ENCODE peak calls at places on chromosomes 5 and 9, in four cellular contexts. I is DND-41, R is choroid plexus epithelial cell, S is GM10248. P is an unnamed sample.

GRCh38 chr9:91162311-91162710 is 199.4 kb downstream of the AUH start:
- DNase-seq in I (no peak), R (no peak), S (no peak), P (no peak)

GRCh38 chr5:140351609-140352334 is 5.4 kb upstream of the HBEGF start:
- DNase-seq in S (peak; percentile 70), I (peak; percentile 70), R (peak; percentile 82), P (no peak)

GRCh38 chr5:34534237-34535108 is 121.7 kb upstream of the RAI14 start:
- DNase-seq in S (no peak), R (peak; percentile 91), I (no peak), P (peak; percentile 93)

GRCh38 chr5:79727722-79728355 is 38.2 kb downstream of the CMYA5 start:
- DNase-seq in I (no peak), R (no peak), S (no peak), P (no peak)

GRCh38 chr5:128201065-128201926 is 117.7 kb downstream of the SLC12A2 start:
- DNase-seq in I (peak; percentile 85), R (peak; percentile 76), S (peak; percentile 87), P (no peak)

GRCh38 chr5:80140496-80140895 is 105.3 kb downstream of the THBS4 start:
- DNase-seq in S (no peak), I (no peak), R (no peak), P (no peak)

GRCh38 chr5:10671041-10672008 is 89.7 kb downstream of the DAP start:
- DNase-seq in S (no peak), R (no peak), I (no peak), P (no peak)

GRCh38 chr9:129703667-129704355 is 38.4 kb downstream of the PRRX2 start:
- DNase-seq in S (no peak), I (no peak), R (no peak), P (peak; percentile 44)

GRCh38 chr9:109191746-109192145 is 24.7 kb upstream of the FRRS1L start:
- DNase-seq in R (no peak), S (no peak), I (no peak), P (no peak)

GRCh38 chr9:123339666-123340414 is 16.2 kb upstream of the CRB2 start:
- DNase-seq in I (no peak), S (no peak), R (peak; percentile 29), P (no peak)

GRCh38 chr5:963673-964531 is 44.7 kb upstream of the NKD2 start:
- DNase-seq in S (peak; percentile 74), I (peak; percentile 94), R (peak; percentile 54), P (peak; percentile 70)

GRCh38 chr5:110072646-110073045 is 382.9 kb downstream of the MAN2A1 start:
- DNase-seq in R (no peak), I (no peak), S (no peak), P (no peak)

GRCh38 chr9:21709464-21710058 is 92.9 kb upstream of the MTAP start:
- DNase-seq in S (peak; percentile 17), R (peak; percentile 73), I (peak; percentile 59), P (no peak)

GRCh38 chr5:135834639-135835529 is at the start of gene SLC25A48:
- DNase-seq in S (peak; percentile 68), I (no peak), R (no peak), P (no peak)

GRCh38 chr9:100294806-100295205 is 57.9 kb downstream of the TEX10 start:
- DNase-seq in R (no peak), I (no peak), S (no peak), P (no peak)

GRCh38 chr5:10857333-10857723 is 96.3 kb upstream of the DAP start:
- DNase-seq in R (no peak), S (no peak), I (no peak), P (no peak)

GRCh38 chr5:112013660-112014059 is 256.7 kb upstream of the NREP start:
- DNase-seq in R (no peak), S (no peak), I (no peak), P (no peak)

GRCh38 chr9:108784998-108785397 is 70.8 kb downstream of the ACTL7B start:
- DNase-seq in I (no peak), S (no peak), R (peak; percentile 77), P (no peak)

GRCh38 chr5:76256116-76256889 is 146.8 kb upstream of the IQGAP2 start:
- DNase-seq in R (peak; percentile 87), I (peak; percentile 50), S (peak; percentile 62), P (no peak)

GRCh38 chr5:5103249-5103648 is 36.9 kb upstream of the ADAMTS16 start:
- DNase-seq in R (peak; percentile 0), S (no peak), I (no peak), P (no peak)

GRCh38 chr5:128498844-128499455 is 39.1 kb downstream of the FBN2 start:
- DNase-seq in I (no peak), S (peak; percentile 18), R (peak; percentile 90), P (no peak)

GRCh38 chr5:60510663-60511062 is 189.3 kb downstream of the DEPDC1B start:
- DNase-seq in I (no peak), S (no peak), R (no peak), P (no peak)

GRCh38 chr5:179816401-179817070 is 4.2 kb upstream of the SQSTM1 start:
- DNase-seq in S (peak; percentile 44), I (no peak), R (no peak), P (no peak)
- TF ChIP-seq CTCF in S (no peak), I (no peak), R (no peak), P (no peak)

GRCh38 chr5:150152636-150153462 is 2.8 kb downstream of the PDGFRB start:
- DNase-seq in R (peak; percentile 63), S (no peak), I (no peak), P (no peak)

GRCh38 chr5:150155258-150156032 is at the start of gene PDGFRB:
- DNase-seq in R (peak; percentile 84), S (peak; percentile 82), I (peak; percentile 81), P (peak; percentile 75)

GRCh38 chr5:150154618-150155134 is 969 bp downstream of the PDGFRB start:
- DNase-seq in R (peak; percentile 50), S (no peak), I (no peak), P (no peak)

GRCh38 chr5:150153483-150153882 is 2.2 kb downstream of the PDGFRB start:
- DNase-seq in R (no peak), I (no peak), S (no peak), P (no peak)

GRCh38 chr5:150153957-150154617 is 1.6 kb downstream of the PDGFRB start:
- DNase-seq in S (no peak), I (peak; percentile 38), R (peak; percentile 82), P (no peak)
- TF ChIP-seq CTCF in S (no peak), I (peak; percentile 8), R (peak; percentile 32), P (peak; percentile 20)

GRCh38 chr5:118605761-118606160 is 382.6 kb downstream of the DTWD2 start:
- DNase-seq in R (no peak), I (no peak), S (no peak), P (no peak)

GRCh38 chr5:118614701-118615475 is 373.5 kb downstream of the DTWD2 start:
- DNase-seq in S (no peak), R (no peak), I (no peak), P (no peak)

GRCh38 chr5:118606940-118607339 is 381.4 kb downstream of the DTWD2 start:
- DNase-seq in R (no peak), I (no peak), S (no peak), P (no peak)

GRCh38 chr5:118616281-118616680 is 372.1 kb downstream of the DTWD2 start:
- DNase-seq in R (no peak), I (no peak), S (no peak), P (no peak)

DNA sequence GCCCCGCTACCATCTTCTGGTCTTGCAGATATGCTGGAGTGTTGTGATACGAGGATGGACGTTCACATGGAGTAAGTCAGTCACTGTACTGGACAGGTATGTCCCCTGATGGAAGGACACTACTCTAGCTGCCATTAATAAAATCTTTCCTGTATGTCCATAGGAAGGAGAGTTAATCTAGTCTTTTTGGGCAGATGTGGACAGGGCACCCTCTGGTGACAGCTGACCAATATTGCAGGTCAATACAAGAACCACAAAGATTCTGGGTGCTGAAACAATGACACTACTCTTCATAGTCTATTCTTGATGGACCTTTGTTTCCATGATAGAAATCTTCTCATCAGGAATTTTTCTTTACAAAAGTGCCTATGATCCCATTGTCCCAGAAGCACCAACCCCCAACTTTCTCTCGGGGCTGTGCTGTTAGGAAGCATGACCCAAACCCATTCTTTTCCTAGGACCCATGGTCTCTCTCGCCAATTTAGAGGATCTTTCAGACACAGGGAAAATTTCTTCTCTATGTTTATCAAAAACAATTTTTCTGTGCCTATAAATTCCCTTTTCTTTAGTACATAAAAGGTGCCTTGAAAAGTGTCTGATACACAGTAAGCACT is 376.9 kb downstream of the DTWD2 start:
- DNase-seq in R (peak; percentile 34), S (peak; percentile 25), I (peak; percentile 6), P (no peak)
- TF ChIP-seq CTCF in R (peak; percentile 64), S (peak; percentile 43), I (peak; percentile 52), P (peak; percentile 78)

DNA sequence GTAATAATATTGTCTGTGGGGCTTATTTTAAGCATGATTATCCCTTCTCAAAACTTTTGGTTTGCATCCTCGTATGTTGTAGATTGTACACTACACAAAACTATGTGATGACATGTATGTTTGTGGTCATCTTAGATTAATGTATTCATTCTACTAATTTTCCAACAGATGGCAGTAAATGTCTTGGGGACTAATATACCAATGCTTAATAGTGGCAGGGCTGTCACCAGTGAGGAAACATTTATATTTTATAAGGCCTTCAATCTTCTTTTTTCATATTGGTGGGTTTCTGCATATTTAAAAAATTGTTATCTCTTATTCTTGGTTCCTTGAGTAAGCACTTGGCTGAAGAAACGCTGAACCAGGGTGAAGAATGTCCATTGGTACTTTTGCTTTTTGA is 530.4 kb downstream of the RASEF start:
- DNase-seq in I (no peak), R (peak; percentile 12), S (no peak), P (no peak)
- TF ChIP-seq CTCF in I (peak; percentile 30), R (peak; percentile 13), S (no peak), P (no peak)

GRCh38 chr9:113854310-113854709 is 21.8 kb upstream of the ZNF618 start:
- DNase-seq in S (no peak), R (no peak), I (no peak), P (no peak)

GRCh38 chr9:113857875-113858274 is 18.2 kb upstream of the ZNF618 start:
- DNase-seq in R (no peak), S (no peak), I (no peak), P (no peak)

GRCh38 chr9:113851860-113852259 is 24.2 kb upstream of the ZNF618 start:
- DNase-seq in R (no peak), I (no peak), S (no peak), P (no peak)

GRCh38 chr9:113851359-113851758 is 24.8 kb upstream of the ZNF618 start:
- DNase-seq in S (no peak), I (no peak), R (no peak), P (no peak)

GRCh38 chr9:113853333-113853732 is 22.8 kb upstream of the ZNF618 start:
- DNase-seq in R (no peak), S (no peak), I (no peak), P (no peak)
- TF ChIP-seq CTCF in R (peak; percentile 54), S (peak; percentile 6), I (peak; percentile 34), P (peak; percentile 56)

GRCh38 chr9:137305060-137305787 is 3.2 kb upstream of the NRARP start:
- DNase-seq in S (no peak), R (peak; percentile 41), I (no peak), P (no peak)
- TF ChIP-seq CTCF in S (no peak), R (peak; percentile 27), I (no peak), P (peak; percentile 24)

DNA sequence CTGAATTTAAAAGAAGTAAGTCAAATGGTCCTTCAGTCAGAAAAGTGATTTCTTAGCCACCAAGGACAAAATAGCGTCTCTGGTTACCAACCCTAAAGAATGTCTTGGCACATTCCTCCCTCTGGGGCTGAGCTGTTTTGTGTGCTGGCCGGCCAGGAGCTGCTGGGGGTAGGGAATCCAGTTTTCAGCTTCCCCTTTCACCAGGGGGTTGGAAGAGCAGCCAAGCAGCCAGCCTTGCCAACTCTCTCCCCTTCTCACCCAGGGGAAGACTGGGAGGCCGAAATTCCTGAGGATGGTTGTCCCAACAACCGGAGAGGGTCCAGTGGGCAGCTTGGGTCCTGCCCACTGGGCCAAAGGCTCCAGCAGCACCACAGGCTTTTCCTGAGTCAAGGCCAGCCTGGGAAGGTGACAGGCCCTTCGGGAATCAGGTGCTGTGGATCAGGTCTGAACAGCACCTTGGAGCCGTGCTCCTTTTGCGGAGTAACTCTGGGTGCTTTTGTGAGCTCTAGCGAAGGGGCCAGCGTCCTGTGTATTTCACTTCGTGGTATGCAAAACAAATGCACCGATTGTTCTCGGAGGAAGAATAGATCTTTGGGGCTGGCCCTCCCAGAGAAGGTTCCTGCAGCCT is 4.2 kb downstream of the WWC1 start:
- DNase-seq in S (no peak), I (no peak), R (peak; percentile 85), P (no peak)
- TF ChIP-seq CTCF in S (no peak), I (no peak), R (peak; percentile 81), P (peak; percentile 74)

P was measured in BJ.